ENCODE peak calls at places on chromosomes 13 and 19, in nine cellular contexts. One of them, this sample, is unnamed.

GRCh38 chr19:17125728-17126677 is 50.4 kb downstream of the MYO9B start:
- DNase-seq in mucosa of descending colon: peak
- DNase-seq in right atrium auricular region: peak
- DNase-seq in CD8-positive, alpha-beta T cell: peak
- DNase-seq in PC-9: no peak
- DNase-seq in pancreas: no peak
- DNase-seq in A549: no peak
- DNase-seq in HL-60: peak
- DNase-seq in cardiac muscle cell: peak
- DNase-seq in this sample: peak

GRCh38 chr13:21913010-21913409 is 242.1 kb downstream of the FGF9 start:
- DNase-seq in mucosa of descending colon: no peak
- DNase-seq in pancreas: no peak
- DNase-seq in CD8-positive, alpha-beta T cell: no peak
- DNase-seq in HL-60: no peak
- DNase-seq in PC-9: no peak
- DNase-seq in A549: no peak
- DNase-seq in right atrium auricular region: no peak
- DNase-seq in cardiac muscle cell: no peak
- DNase-seq in this sample: no peak

GRCh38 chr19:55443045-55443823 is at the start of gene SHISA7:
- DNase-seq in A549: no peak
- DNase-seq in mucosa of descending colon: no peak
- DNase-seq in HL-60: no peak
- DNase-seq in pancreas: no peak
- DNase-seq in right atrium auricular region: no peak
- DNase-seq in PC-9: no peak
- DNase-seq in cardiac muscle cell: no peak
- DNase-seq in CD8-positive, alpha-beta T cell: no peak
- DNase-seq in this sample: no peak

GRCh38 chr13:30572859-30573275 is 44.9 kb upstream of the USPL1 start:
- DNase-seq in right atrium auricular region: no peak
- DNase-seq in HL-60: no peak
- DNase-seq in PC-9: no peak
- DNase-seq in pancreas: no peak
- DNase-seq in CD8-positive, alpha-beta T cell: no peak
- DNase-seq in A549: peak
- DNase-seq in mucosa of descending colon: no peak
- DNase-seq in cardiac muscle cell: peak
- DNase-seq in this sample: no peak

GRCh38 chr19:2578391-2578826 is 102.5 kb downstream of the GADD45B start:
- DNase-seq in cardiac muscle cell: peak
- DNase-seq in pancreas: no peak
- DNase-seq in mucosa of descending colon: no peak
- DNase-seq in CD8-positive, alpha-beta T cell: no peak
- DNase-seq in right atrium auricular region: peak
- DNase-seq in A549: peak
- DNase-seq in PC-9: peak
- DNase-seq in HL-60: no peak
- DNase-seq in this sample: no peak

GRCh38 chr19:46489445-46490272 is 6.0 kb downstream of the PNMA8B start:
- DNase-seq in pancreas: no peak
- DNase-seq in PC-9: no peak
- DNase-seq in HL-60: no peak
- DNase-seq in A549: no peak
- DNase-seq in right atrium auricular region: peak
- DNase-seq in CD8-positive, alpha-beta T cell: no peak
- DNase-seq in cardiac muscle cell: peak
- DNase-seq in mucosa of descending colon: no peak
- DNase-seq in this sample: peak

GRCh38 chr13:44576396-44577235 is 486 bp upstream of the TSC22D1 start:
- DNase-seq in cardiac muscle cell: no peak
- DNase-seq in right atrium auricular region: no peak
- DNase-seq in CD8-positive, alpha-beta T cell: no peak
- DNase-seq in pancreas: peak
- DNase-seq in HL-60: no peak
- DNase-seq in PC-9: no peak
- DNase-seq in A549: no peak
- DNase-seq in mucosa of descending colon: peak
- DNase-seq in this sample: peak

GRCh38 chr13:27620377-27621115 is at the start of gene LNX2:
- DNase-seq in right atrium auricular region: peak
- DNase-seq in CD8-positive, alpha-beta T cell: peak
- DNase-seq in A549: peak
- DNase-seq in cardiac muscle cell: peak
- DNase-seq in PC-9: peak
- DNase-seq in pancreas: peak
- DNase-seq in mucosa of descending colon: peak
- DNase-seq in HL-60: peak
- DNase-seq in this sample: peak

GRCh38 chr19:30394481-30395151 is 22.4 kb downstream of the ZNF536 start:
- DNase-seq in A549: no peak
- DNase-seq in right atrium auricular region: no peak
- DNase-seq in HL-60: no peak
- DNase-seq in CD8-positive, alpha-beta T cell: no peak
- DNase-seq in mucosa of descending colon: no peak
- DNase-seq in PC-9: no peak
- DNase-seq in cardiac muscle cell: no peak
- DNase-seq in pancreas: no peak
- DNase-seq in this sample: no peak

GRCh38 chr13:98529171-98529570 is 47.7 kb downstream of the STK24 start:
- DNase-seq in CD8-positive, alpha-beta T cell: no peak
- DNase-seq in HL-60: no peak
- DNase-seq in cardiac muscle cell: no peak
- DNase-seq in mucosa of descending colon: no peak
- DNase-seq in A549: no peak
- DNase-seq in right atrium auricular region: no peak
- DNase-seq in pancreas: no peak
- DNase-seq in PC-9: no peak
- DNase-seq in this sample: no peak

GRCh38 chr19:29260477-29261317 is 47.7 kb upstream of the UQCRFS1 start:
- DNase-seq in A549: no peak
- DNase-seq in pancreas: no peak
- DNase-seq in mucosa of descending colon: no peak
- DNase-seq in right atrium auricular region: no peak
- DNase-seq in CD8-positive, alpha-beta T cell: no peak
- DNase-seq in PC-9: no peak
- DNase-seq in HL-60: peak
- DNase-seq in cardiac muscle cell: peak
- DNase-seq in this sample: no peak

GRCh38 chr13:85236431-85236830 is 562.8 kb downstream of the SLITRK6 start:
- DNase-seq in A549: no peak
- DNase-seq in HL-60: no peak
- DNase-seq in pancreas: no peak
- DNase-seq in PC-9: peak
- DNase-seq in mucosa of descending colon: no peak
- DNase-seq in cardiac muscle cell: peak
- DNase-seq in CD8-positive, alpha-beta T cell: no peak
- DNase-seq in right atrium auricular region: no peak
- DNase-seq in this sample: no peak

GRCh38 chr13:71252191-71252704 is 614.8 kb downstream of the DACH1 start:
- DNase-seq in A549: no peak
- DNase-seq in CD8-positive, alpha-beta T cell: no peak
- DNase-seq in PC-9: no peak
- DNase-seq in right atrium auricular region: no peak
- DNase-seq in pancreas: no peak
- DNase-seq in cardiac muscle cell: peak
- DNase-seq in mucosa of descending colon: no peak
- DNase-seq in HL-60: no peak
- DNase-seq in this sample: no peak

GRCh38 chr19:10565028-10565566 is 713 bp downstream of the KRI1 start:
- DNase-seq in A549: peak
- DNase-seq in pancreas: peak
- DNase-seq in CD8-positive, alpha-beta T cell: peak
- DNase-seq in mucosa of descending colon: peak
- DNase-seq in PC-9: no peak
- DNase-seq in cardiac muscle cell: peak
- DNase-seq in HL-60: no peak
- DNase-seq in right atrium auricular region: no peak
- DNase-seq in this sample: no peak

GRCh38 chr19:47243364-47243775 is 12.4 kb upstream of the BBC3 start:
- DNase-seq in mucosa of descending colon: no peak
- DNase-seq in A549: no peak
- DNase-seq in PC-9: no peak
- DNase-seq in cardiac muscle cell: no peak
- DNase-seq in CD8-positive, alpha-beta T cell: peak
- DNase-seq in HL-60: no peak
- DNase-seq in pancreas: no peak
- DNase-seq in right atrium auricular region: no peak
- DNase-seq in this sample: no peak

GRCh38 chr19:1288528-1289394 is 3.1 kb downstream of the EFNA2 start:
- DNase-seq in CD8-positive, alpha-beta T cell: no peak
- DNase-seq in right atrium auricular region: no peak
- DNase-seq in mucosa of descending colon: no peak
- DNase-seq in HL-60: no peak
- DNase-seq in cardiac muscle cell: no peak
- DNase-seq in A549: no peak
- DNase-seq in PC-9: no peak
- DNase-seq in pancreas: peak
- DNase-seq in this sample: peak

DNA sequence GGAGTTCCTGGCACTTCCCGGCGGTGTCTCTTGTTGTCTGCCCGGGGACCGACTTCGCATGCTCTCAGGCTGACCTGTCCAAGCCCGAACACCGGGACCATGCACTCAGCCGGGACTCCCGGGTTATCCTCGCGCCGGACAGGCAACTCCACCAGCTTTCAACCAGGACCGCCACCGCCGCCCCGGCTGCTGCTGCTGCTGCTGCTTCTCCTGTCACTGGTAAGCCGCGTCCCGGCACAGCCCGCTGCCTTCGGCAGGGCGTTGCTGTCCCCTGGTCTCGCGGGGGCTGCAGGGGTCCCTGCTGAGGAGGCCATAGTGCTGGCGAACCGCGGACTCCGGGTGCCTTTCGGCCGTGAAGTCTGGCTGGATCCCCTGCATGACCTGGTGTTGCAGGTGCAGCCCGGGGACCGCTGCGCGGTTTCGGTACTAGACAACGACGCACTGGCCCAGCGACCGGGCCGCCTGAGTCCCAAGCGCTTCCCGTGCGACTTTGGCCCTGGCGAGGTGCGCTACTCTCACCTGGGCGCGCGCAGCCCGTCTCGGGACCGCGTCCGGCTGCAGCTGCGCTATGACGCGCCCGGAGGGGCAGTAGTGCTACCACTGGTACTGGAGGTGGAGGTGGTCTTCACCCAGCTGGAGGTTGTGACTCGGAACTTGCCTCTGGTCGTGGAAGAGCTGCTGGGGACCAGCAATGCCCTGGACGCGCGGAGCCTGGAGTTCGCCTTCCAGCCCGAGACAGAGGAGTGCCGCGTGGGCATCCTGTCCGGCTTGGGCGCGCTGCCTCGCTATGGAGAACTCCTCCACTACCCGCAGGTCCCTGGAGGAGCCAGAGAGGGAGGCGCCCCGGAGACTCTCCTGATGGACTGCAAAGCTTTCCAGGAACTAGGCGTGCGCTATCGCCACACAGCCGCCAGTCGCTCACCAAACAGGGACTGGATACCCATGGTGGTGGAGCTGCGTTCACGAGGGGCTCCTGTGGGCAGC is 661 bp downstream of the FREM2 start:
- DNase-seq in mucosa of descending colon: no peak
- DNase-seq in PC-9: no peak
- DNase-seq in A549: no peak
- DNase-seq in pancreas: no peak
- DNase-seq in HL-60: no peak
- DNase-seq in cardiac muscle cell: peak
- DNase-seq in right atrium auricular region: no peak
- DNase-seq in CD8-positive, alpha-beta T cell: no peak
- DNase-seq in this sample: peak
- H3K4me3 ChIP-seq in mucosa of descending colon: no peak
- H3K4me3 ChIP-seq in PC-9: peak
- H3K4me3 ChIP-seq in A549: peak
- H3K4me3 ChIP-seq in pancreas: peak
- H3K4me3 ChIP-seq in HL-60: no peak
- H3K4me3 ChIP-seq in cardiac muscle cell: peak
- H3K4me3 ChIP-seq in right atrium auricular region: peak
- H3K4me3 ChIP-seq in CD8-positive, alpha-beta T cell: no peak
- H3K4me3 ChIP-seq in this sample: peak

GRCh38 chr19:51365211-51366049 is 758 bp downstream of the ETFB start:
- DNase-seq in mucosa of descending colon: no peak
- DNase-seq in right atrium auricular region: peak
- DNase-seq in PC-9: peak
- DNase-seq in A549: no peak
- DNase-seq in cardiac muscle cell: peak
- DNase-seq in pancreas: no peak
- DNase-seq in CD8-positive, alpha-beta T cell: no peak
- DNase-seq in HL-60: peak
- DNase-seq in this sample: no peak
- TF ChIP-seq CTCF in mucosa of descending colon: no peak
- TF ChIP-seq CTCF in right atrium auricular region: no peak
- TF ChIP-seq CTCF in PC-9: no peak
- TF ChIP-seq CTCF in A549: no peak
- TF ChIP-seq CTCF in cardiac muscle cell: peak
- TF ChIP-seq CTCF in pancreas: no peak
- TF ChIP-seq CTCF in CD8-positive, alpha-beta T cell: peak
- TF ChIP-seq CTCF in HL-60: no peak
- TF ChIP-seq CTCF in this sample: no peak

DNA sequence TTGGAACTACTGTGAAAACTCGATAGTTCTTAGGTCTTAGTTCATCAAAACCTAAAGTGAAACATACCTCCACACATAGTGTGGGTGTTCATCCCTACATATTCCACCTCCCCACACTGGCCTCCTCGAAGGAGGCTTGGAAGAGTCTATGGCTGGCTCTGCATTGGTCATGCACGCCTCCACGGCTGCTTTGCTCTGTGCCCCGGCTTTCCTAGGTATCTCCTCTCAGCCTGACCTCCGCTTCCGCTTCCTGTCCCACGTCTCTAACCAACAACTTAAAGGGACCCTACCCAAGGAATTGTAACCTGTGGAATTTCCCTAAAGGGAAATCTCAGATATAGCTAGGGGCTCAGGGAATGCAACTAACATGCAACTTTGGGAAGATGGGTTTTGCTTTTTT is 79.7 kb upstream of the MBNL2 start:
- DNase-seq in PC-9: peak
- DNase-seq in A549: peak
- DNase-seq in CD8-positive, alpha-beta T cell: no peak
- DNase-seq in pancreas: peak
- DNase-seq in HL-60: no peak
- DNase-seq in cardiac muscle cell: peak
- DNase-seq in mucosa of descending colon: peak
- DNase-seq in right atrium auricular region: no peak
- DNase-seq in this sample: no peak
- H3K4me3 ChIP-seq in PC-9: peak
- H3K4me3 ChIP-seq in A549: peak
- H3K4me3 ChIP-seq in CD8-positive, alpha-beta T cell: no peak
- H3K4me3 ChIP-seq in pancreas: no peak
- H3K4me3 ChIP-seq in HL-60: no peak
- H3K4me3 ChIP-seq in cardiac muscle cell: no peak
- H3K4me3 ChIP-seq in mucosa of descending colon: peak
- H3K4me3 ChIP-seq in right atrium auricular region: peak
- H3K4me3 ChIP-seq in this sample: peak

DNA sequence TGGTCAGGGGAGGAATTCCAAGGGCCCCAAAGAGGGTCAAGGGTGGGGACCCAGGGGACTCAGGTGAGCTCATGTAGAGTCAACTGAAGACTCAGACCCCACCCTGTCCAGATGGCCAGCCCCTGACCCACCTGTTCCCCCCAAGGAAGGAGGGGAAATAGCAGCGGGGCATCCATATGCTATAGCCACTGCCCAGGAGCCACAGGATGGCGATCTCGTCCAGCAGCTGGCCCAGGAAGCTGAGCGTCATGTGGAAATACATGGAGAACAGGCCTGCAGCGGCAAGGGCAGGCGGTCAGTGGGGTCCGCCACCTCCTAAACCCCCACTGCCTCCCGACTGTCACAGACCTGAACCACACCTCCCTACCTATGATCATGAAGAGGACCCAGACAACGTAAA is 21.4 kb downstream of the ACER1 start:
- DNase-seq in pancreas: no peak
- DNase-seq in A549: no peak
- DNase-seq in cardiac muscle cell: no peak
- DNase-seq in CD8-positive, alpha-beta T cell: no peak
- DNase-seq in PC-9: no peak
- DNase-seq in HL-60: no peak
- DNase-seq in right atrium auricular region: no peak
- DNase-seq in mucosa of descending colon: no peak
- DNase-seq in this sample: no peak
- TF ChIP-seq CTCF in pancreas: no peak
- TF ChIP-seq CTCF in A549: no peak
- TF ChIP-seq CTCF in cardiac muscle cell: peak
- TF ChIP-seq CTCF in CD8-positive, alpha-beta T cell: no peak
- TF ChIP-seq CTCF in PC-9: no peak
- TF ChIP-seq CTCF in HL-60: no peak
- TF ChIP-seq CTCF in right atrium auricular region: no peak
- TF ChIP-seq CTCF in mucosa of descending colon: no peak
- TF ChIP-seq CTCF in this sample: no peak

This sample was measured in left lung.